ENCODE peak calls at places on chromosome 6, in nine cellular contexts. D is type B pancreatic cell; A is activated CD8-positive, alpha-beta T cell treated with anti-CD3 and anti-CD28 coated beads for 36 hours; M is occipital lobe; F is activated naive CD4-positive, alpha-beta T cell; B is anterior cingulate cortex; N is WTC11; Z is CD4-positive, alpha-beta T cell; S is H9. R is an unnamed sample.

GRCh38 chr6:93059911-93060310 is 359.4 kb downstream of the EPHA7 start:
- DNase-seq in B (no peak), D (no peak), Z (no peak), A (no peak), M (no peak), N (no peak), S (no peak), F (no peak), R (peak; percentile 37)

GRCh38 chr6:150876598-150876997 is 11.1 kb downstream of the MTHFD1L start:
- DNase-seq in S (no peak), M (peak; percentile 46), D (no peak), B (no peak), A (no peak), Z (no peak), F (no peak), N (no peak), R (peak; percentile 56)

GRCh38 chr6:68194846-68195478 is 440.1 kb upstream of the ADGRB3 start:
- DNase-seq in Z (no peak), B (no peak), F (no peak), A (no peak), M (no peak), S (no peak), N (no peak), D (no peak), R (peak; percentile 2)

GRCh38 chr6:56334937-56335336 is 87.6 kb upstream of the COL21A1 start:
- DNase-seq in N (no peak), F (no peak), A (no peak), D (no peak), B (no peak), Z (no peak), S (no peak), M (no peak), R (no peak)

GRCh38 chr6:85405175-85405852 is 44.6 kb upstream of the NT5E start:
- DNase-seq in N (no peak), A (no peak), F (no peak), Z (no peak), M (no peak), S (no peak), B (no peak), D (no peak), R (no peak)

GRCh38 chr6:52603000-52603795 is 26.3 kb upstream of the TRAM2 start:
- DNase-seq in B (no peak), F (no peak), N (no peak), A (no peak), D (no peak), S (no peak), M (no peak), Z (no peak), R (no peak)

GRCh38 chr6:21679761-21680265 is 86.3 kb downstream of the SOX4 start:
- DNase-seq in A (no peak), N (no peak), Z (no peak), D (no peak), S (no peak), B (no peak), F (no peak), M (no peak), R (peak; percentile 5)

GRCh38 chr6:113476937-113477839 is 380.0 kb upstream of the MARCKS start:
- DNase-seq in A (no peak), D (no peak), F (no peak), S (no peak), B (no peak), Z (no peak), N (no peak), M (no peak), R (no peak)

GRCh38 chr6:16759646-16760535 is 1.4 kb downstream of the ATXN1 start:
- DNase-seq in A (peak; percentile 77), M (peak; percentile 80), F (peak; percentile 35), B (peak; percentile 90), Z (peak; percentile 63), D (peak; percentile 89), S (peak; percentile 64), N (peak; percentile 72), R (peak; percentile 74)

GRCh38 chr6:109242923-109243322 is 139.3 kb downstream of the CD164 start:
- DNase-seq in A (no peak), N (no peak), D (no peak), Z (no peak), F (no peak), B (no peak), M (no peak), S (no peak), R (no peak)

GRCh38 chr6:722077-722524 is 29.2 kb upstream of the EXOC2 start:
- DNase-seq in F (peak; percentile 16), A (peak; percentile 88), S (peak; percentile 63), D (no peak), N (peak; percentile 81), B (peak; percentile 44), M (peak; percentile 7), Z (peak; percentile 50), R (peak; percentile 72)

GRCh38 chr6:7126759-7127158 is 19.0 kb downstream of the RREB1 start:
- DNase-seq in Z (no peak), B (no peak), M (no peak), D (no peak), F (no peak), N (no peak), S (no peak), A (no peak), R (no peak)

GRCh38 chr6:127457444-127458064 is 1.6 kb downstream of the KIAA0408 start:
- DNase-seq in F (no peak), A (no peak), M (no peak), S (no peak), D (no peak), B (no peak), N (no peak), Z (no peak), R (peak; percentile 13)

GRCh38 chr6:143559101-143559500 is 47.6 kb upstream of the FUCA2 start:
- DNase-seq in A (no peak), Z (no peak), F (no peak), N (no peak), B (no peak), D (no peak), S (no peak), M (no peak), R (no peak)

GRCh38 chr6:4017847-4018193 is 61.1 kb downstream of the FAM217A start:
- DNase-seq in N (no peak), F (no peak), A (peak; percentile 14), D (no peak), Z (no peak), B (no peak), S (no peak), M (no peak), R (no peak)